ENCODE peak calls at places on chromosomes 7 and 10, in eight cellular contexts. R is BJ; J is central memory CD4-positive, alpha-beta T cell; X is stimulated activated CD8-positive, alpha-beta memory T cell treated with anti-CD3 and anti-CD28 coated beads, Interleukin-12 subunit alpha, Interleukin-12 subunit beta, amount 100 ng/mL, for 4 hours; N is brain microvascular endothelial cell; A is occipital lobe; Z is HFFc6; S is NCI-H1694 treated with DMSO at 0.1 percent for 48 hours. D is an unnamed sample.

GRCh38 chr10:71752391-71753090 is 20.8 kb downstream of the VSIR start:
- DNase-seq in Z (no peak), J (no peak), X (no peak), R (no peak), A (no peak), N (no peak), S (peak; percentile 57), D (no peak)

GRCh38 chr10:48819806-48820205 is 119.8 kb downstream of the LRRC18 start:
- DNase-seq in R (no peak), J (no peak), X (no peak), Z (no peak), A (no peak), S (no peak), N (no peak), D (peak; percentile 6)

GRCh38 chr10:43263551-43264323 is 3.1 kb downstream of the RASGEF1A start:
- DNase-seq in Z (no peak), R (no peak), S (no peak), A (no peak), X (no peak), N (no peak), J (no peak), D (no peak)

GRCh38 chr10:3978174-3978573 is 193.2 kb upstream of the KLF6 start:
- DNase-seq in N (peak; percentile 66), X (no peak), S (no peak), A (no peak), Z (peak; percentile 72), R (no peak), J (no peak), D (no peak)

GRCh38 chr10:8183241-8183704 is 128.8 kb downstream of the GATA3 start:
- DNase-seq in A (no peak), R (no peak), X (no peak), J (peak; percentile 78), Z (no peak), S (no peak), N (no peak), D (no peak)

GRCh38 chr10:10830316-10831061 is 187.2 kb upstream of the CELF2 start:
- DNase-seq in J (no peak), R (peak; percentile 86), A (no peak), Z (peak; percentile 96), S (no peak), X (no peak), N (peak; percentile 86), D (peak; percentile 78)

GRCh38 chr7:42978496-42978895 is 46.3 kb downstream of the MRPL32 start:
- DNase-seq in J (no peak), Z (no peak), A (no peak), N (no peak), S (no peak), R (no peak), X (no peak), D (no peak)

GRCh38 chr7:134527979-134528371 is 608 bp downstream of the AKR1B10 start:
- DNase-seq in X (no peak), J (no peak), Z (peak; percentile 64), A (no peak), N (peak; percentile 64), S (peak; percentile 20), R (peak; percentile 13), D (no peak)

GRCh38 chr10:86023336-86023735 is 343.3 kb downstream of the GRID1 start:
- DNase-seq in S (no peak), X (no peak), A (no peak), Z (no peak), J (no peak), R (no peak), N (no peak), D (no peak)

GRCh38 chr10:28564905-28565304 is 32.0 kb downstream of the WAC start:
- DNase-seq in R (no peak), S (no peak), J (no peak), A (no peak), N (no peak), Z (no peak), X (no peak), D (no peak)

GRCh38 chr7:89887489-89887888 is 266.8 kb upstream of the STEAP1 start:
- DNase-seq in A (no peak), R (no peak), S (no peak), N (no peak), J (no peak), X (no peak), Z (no peak), D (peak; percentile 1)

GRCh38 chr10:3172081-3172445 is 519 bp downstream of the PITRM1 start:
- DNase-seq in S (no peak), J (no peak), Z (peak; percentile 71), N (peak; percentile 67), A (no peak), R (peak; percentile 31), X (no peak), D (peak; percentile 28)

GRCh38 chr10:33982995-33983394 is 648.5 kb upstream of the NRP1 start:
- DNase-seq in S (no peak), Z (no peak), X (no peak), R (no peak), J (no peak), A (no peak), N (no peak), D (no peak)

GRCh38 chr7:137893143-137893742 is 46.5 kb upstream of the DGKI start:
- DNase-seq in J (no peak), A (no peak), S (no peak), Z (no peak), X (no peak), R (no peak), N (no peak), D (no peak)

GRCh38 chr7:82713506-82713905 is 269.9 kb upstream of the CACNA2D1 start:
- DNase-seq in Z (no peak), X (no peak), R (no peak), J (no peak), S (no peak), A (no peak), N (no peak), D (no peak)

GRCh38 chr10:13536674-13537366 is 8.0 kb upstream of the BEND7 start:
- DNase-seq in X (no peak), S (peak; percentile 57), R (no peak), N (peak; percentile 40), A (no peak), J (no peak), Z (peak; percentile 11), D (no peak)

GRCh38 chr7:128743112-128743772 is 4.1 kb downstream of the CALU start:
- DNase-seq in N (peak; percentile 36), X (no peak), R (no peak), Z (peak; percentile 29), J (no peak), S (no peak), A (no peak), D (no peak)

GRCh38 chr10:129951841-129952240 is 12.2 kb downstream of the EBF3 start:
- DNase-seq in A (no peak), J (no peak), X (no peak), S (no peak), Z (no peak), N (no peak), R (no peak), D (no peak)

GRCh38 chr7:120989571-120990220 is 1.2 kb downstream of the CPED1 start:
- DNase-seq in S (no peak), R (no peak), X (no peak), Z (no peak), N (no peak), J (no peak), A (no peak), D (no peak)

GRCh38 chr7:41879424-41879823 is 176.5 kb upstream of the INHBA start:
- DNase-seq in J (no peak), A (no peak), X (no peak), N (no peak), R (no peak), Z (no peak), S (no peak), D (no peak)

GRCh38 chr10:93319855-93320254 is 162.3 kb downstream of the MYOF start:
- DNase-seq in N (no peak), R (peak; percentile 61), S (peak; percentile 75), X (no peak), J (no peak), A (no peak), Z (no peak), D (peak; percentile 70)

GRCh38 chr10:117805191-117805590 is 241.6 kb downstream of the RAB11FIP2 start:
- DNase-seq in X (no peak), J (no peak), R (no peak), Z (no peak), A (no peak), N (no peak), S (no peak), D (no peak)

GRCh38 chr7:1052031-1052818 is 7.9 kb downstream of the GPR146 start:
- DNase-seq in Z (no peak), S (no peak), A (no peak), R (no peak), X (no peak), J (no peak), N (no peak), D (no peak)